ENCODE peak calls at places on chromosomes 4 and X, in ten cellular contexts. D, L, P, Q, C, M, Z, J, V and G are unnamed samples.

GRCh38 chr4:45621926-45622325 is 501.9 kb downstream of the GABRG1 start:
- ATAC-seq in D (no peak), L (peak; percentile 89), P (no peak), Q (peak; percentile 50), C (no peak), M (peak; percentile 56), Z (no peak), J (no peak), V (no peak), G (peak; percentile 10)

GRCh38 chr4:118712872-118713271 is 27.7 kb downstream of the METTL14 start:
- ATAC-seq in D (no peak), L (no peak), P (no peak), Q (no peak), C (peak; percentile 89), M (no peak), Z (no peak), J (peak; percentile 92), V (no peak), G (no peak)

GRCh38 chrX:102846544-102847236 is 90.4 kb upstream of the RAB40AL start:
- ATAC-seq in D (no peak), L (no peak), P (no peak), Q (no peak), C (peak; percentile 15), M (no peak), Z (no peak), J (peak; percentile 24), V (no peak), G (no peak)

GRCh38 chr4:146368209-146368608 is 153.5 kb downstream of the SLC10A7 start:
- ATAC-seq in D (no peak), L (no peak), P (peak; percentile 99), Q (peak; percentile 93), C (no peak), M (no peak), Z (no peak), J (no peak), V (peak; percentile 93), G (no peak)

GRCh38 chr4:87838207-87838606 is 5.4 kb downstream of the MEPE start:
- ATAC-seq in D (peak; percentile 94), L (no peak), P (no peak), Q (peak; percentile 26), C (no peak), M (no peak), Z (no peak), J (no peak), V (no peak), G (no peak)

GRCh38 chrX:50812995-50813842 is 775 bp downstream of the SHROOM4 start:
- ATAC-seq in D (peak; percentile 55), L (no peak), P (peak; percentile 78), Q (peak; percentile 64), C (no peak), M (peak; percentile 39), Z (no peak), J (no peak), V (peak; percentile 77), G (peak; percentile 58)

GRCh38 chr4:146291313-146291712 is 77.0 kb downstream of the REELD1 start:
- ATAC-seq in D (peak; percentile 53), L (no peak), P (no peak), Q (no peak), C (no peak), M (no peak), Z (no peak), J (no peak), V (no peak), G (no peak)

GRCh38 chr4:152501846-152502536 is 33.9 kb downstream of the FBXW7 start:
- ATAC-seq in D (no peak), L (no peak), P (no peak), Q (no peak), C (peak; percentile 88), M (peak; percentile 36), Z (no peak), J (peak; percentile 78), V (no peak), G (no peak)

GRCh38 chr4:70863099-70863790 is 23.6 kb upstream of the GRSF1 start:
- ATAC-seq in D (no peak), L (no peak), P (no peak), Q (no peak), C (peak; percentile 100), M (no peak), Z (no peak), J (peak; percentile 98), V (peak; percentile 26), G (peak; percentile 28)

GRCh38 chr4:164847016-164847415 is 30.0 kb upstream of the APELA start:
- ATAC-seq in D (no peak), L (no peak), P (no peak), Q (no peak), C (no peak), M (no peak), Z (no peak), J (no peak), V (no peak), G (no peak)

GRCh38 chr4:121764702-121765367 is at the start of gene SMIM43:
- ATAC-seq in D (no peak), L (peak; percentile 76), P (peak; percentile 46), Q (peak; percentile 43), C (peak; percentile 53), M (peak; percentile 75), Z (no peak), J (no peak), V (no peak), G (no peak)

GRCh38 chr4:88280228-88280795 is 4.0 kb downstream of the PPM1K start:
- ATAC-seq in D (no peak), L (no peak), P (no peak), Q (no peak), C (no peak), M (no peak), Z (no peak), J (no peak), V (no peak), G (no peak)

GRCh38 chr4:7657545-7658296 is 223.0 kb upstream of the PSAPL1 start:
- ATAC-seq in D (no peak), L (no peak), P (no peak), Q (no peak), C (peak; percentile 58), M (no peak), Z (no peak), J (peak; percentile 76), V (no peak), G (no peak)

GRCh38 chrX:110346681-110347080 is 12.0 kb upstream of the RTL9 start:
- ATAC-seq in D (no peak), L (no peak), P (no peak), Q (peak; percentile 48), C (no peak), M (peak; percentile 33), Z (no peak), J (no peak), V (no peak), G (no peak)

GRCh38 chr4:2126309-2127043 is 67.3 kb downstream of the NAT8L start:
- ATAC-seq in D (no peak), L (no peak), P (no peak), Q (no peak), C (no peak), M (no peak), Z (no peak), J (no peak), V (no peak), G (no peak)

GRCh38 chr4:151246742-151247141 is 30.2 kb upstream of the PRSS48 start:
- ATAC-seq in D (no peak), L (no peak), P (no peak), Q (no peak), C (no peak), M (no peak), Z (no peak), J (no peak), V (no peak), G (no peak)

GRCh38 chr4:654871-655734 is 19.0 kb downstream of the ATP5ME start:
- ATAC-seq in D (no peak), L (no peak), P (no peak), Q (no peak), C (no peak), M (no peak), Z (no peak), J (no peak), V (no peak), G (no peak)

GRCh38 chr4:81259151-81259550 is 44.1 kb upstream of the PRKG2 start:
- ATAC-seq in D (no peak), L (no peak), P (no peak), Q (no peak), C (no peak), M (no peak), Z (no peak), J (no peak), V (no peak), G (no peak)

GRCh38 chrX:15750611-15751159 is 12.6 kb downstream of the CA5B start:
- ATAC-seq in D (no peak), L (no peak), P (peak; percentile 34), Q (peak; percentile 32), C (peak; percentile 32), M (peak; percentile 37), Z (peak; percentile 15), J (peak; percentile 41), V (no peak), G (no peak)

GRCh38 chrX:131677655-131678628 is 134.1 kb downstream of the OR13H1 start:
- ATAC-seq in D (peak; percentile 83), L (peak; percentile 62), P (no peak), Q (no peak), C (peak; percentile 53), M (peak; percentile 82), Z (peak; percentile 33), J (no peak), V (no peak), G (peak; percentile 48)

GRCh38 chr4:8123865-8124264 is 34.7 kb downstream of the ABLIM2 start:
- ATAC-seq in D (no peak), L (no peak), P (no peak), Q (no peak), C (no peak), M (no peak), Z (peak; percentile 60), J (no peak), V (no peak), G (no peak)

GRCh38 chr4:119139822-119140252 is 4.2 kb downstream of the MYOZ2 start:
- ATAC-seq in D (no peak), L (no peak), P (no peak), Q (no peak), C (no peak), M (no peak), Z (peak; percentile 82), J (peak; percentile 24), V (no peak), G (no peak)

GRCh38 chr4:138405439-138405838 is 163.3 kb upstream of the SLC7A11 start:
- ATAC-seq in D (peak; percentile 67), L (peak; percentile 41), P (no peak), Q (peak; percentile 26), C (no peak), M (peak; percentile 63), Z (no peak), J (no peak), V (no peak), G (peak; percentile 71)

GRCh38 chrX:130704053-130705038 is 198.7 kb downstream of the ENOX2 start:
- ATAC-seq in D (no peak), L (peak; percentile 48), P (peak; percentile 36), Q (peak; percentile 55), C (no peak), M (peak; percentile 22), Z (no peak), J (no peak), V (peak; percentile 28), G (peak; percentile 18)

GRCh38 chr4:119478446-119479179 is 150.0 kb downstream of the PDE5A start:
- ATAC-seq in D (no peak), L (no peak), P (peak; percentile 76), Q (no peak), C (no peak), M (peak; percentile 84), Z (no peak), J (no peak), V (peak; percentile 85), G (no peak)

GRCh38 chrX:134146493-134146892 is 90.5 kb upstream of the CCDC160 start:
- ATAC-seq in D (no peak), L (no peak), P (no peak), Q (no peak), C (no peak), M (no peak), Z (no peak), J (no peak), V (no peak), G (no peak)

GRCh38 chr4:41160010-41160789 is 54.1 kb downstream of the APBB2 start:
- ATAC-seq in D (peak; percentile 82), L (no peak), P (no peak), Q (peak; percentile 48), C (no peak), M (peak; percentile 80), Z (no peak), J (no peak), V (peak; percentile 76), G (peak; percentile 96)

GRCh38 chr4:47744253-47744652 is 93.6 kb downstream of the CORIN start:
- ATAC-seq in D (no peak), L (no peak), P (peak; percentile 40), Q (peak; percentile 34), C (no peak), M (no peak), Z (no peak), J (no peak), V (no peak), G (no peak)